ENCODE peak calls at places on chromosomes 4 and X, in five cellular contexts. C, Q, J, F and A are unnamed samples.

GRCh38 chr4:163606885-163607284 is 112.4 kb downstream of the TMA16 start:
- DNase-seq in C (no peak), J (no peak), Q (no peak), F (no peak), A (no peak)

GRCh38 chr4:110850461-110851447 is 227.9 kb upstream of the PITX2 start:
- DNase-seq in F (peak), C (peak), Q (no peak), J (no peak), A (no peak)

GRCh38 chr4:64736999-64737853 is 328.0 kb upstream of the TECRL start:
- DNase-seq in C (no peak), Q (no peak), F (no peak), J (no peak), A (no peak)

GRCh38 chrX:2423293-2423692 is 77.5 kb downstream of the DHRSX start:
- DNase-seq in C (no peak), J (no peak), Q (no peak), F (no peak), A (no peak)

GRCh38 chrX:108945883-108946523 is 209.6 kb upstream of the IRS4 start:
- DNase-seq in Q (no peak), J (no peak), C (no peak), F (no peak), A (no peak)

GRCh38 chrX:7711167-7711566 is 131.8 kb upstream of the VCX start:
- DNase-seq in J (no peak), Q (no peak), F (no peak), C (no peak), A (no peak)

GRCh38 chr4:52750819-52751348 is 341 bp downstream of the ERVMER34-1 start:
- DNase-seq in Q (peak), F (peak), C (peak), J (peak), A (no peak)

GRCh38 chrX:144709841-144710240 is 537.5 kb upstream of the SPANXN1 start:
- DNase-seq in F (no peak), C (no peak), J (no peak), Q (no peak), A (no peak)

DNA sequence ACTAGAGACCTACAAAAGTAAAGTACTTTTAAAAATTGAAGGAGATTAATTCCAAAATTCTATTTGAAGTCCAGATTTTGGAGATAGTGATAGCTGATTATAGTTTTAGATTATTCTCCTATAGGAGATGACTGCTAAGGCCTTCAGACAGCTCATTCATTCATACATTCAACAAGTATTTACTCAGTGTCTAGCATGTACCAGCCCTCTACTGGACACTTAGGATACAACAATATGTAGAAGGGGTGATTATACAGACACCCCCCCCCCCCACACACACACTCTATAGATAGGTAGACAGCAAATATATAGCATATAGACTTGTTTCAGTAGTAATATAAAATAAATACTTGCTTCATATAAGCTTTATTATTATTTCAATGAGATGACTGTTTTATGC is 60.4 kb upstream of the TAF9B start:
- DNase-seq in Q (no peak), C (no peak), F (no peak), J (no peak), A (no peak)
- TF ChIP-seq CTCF in Q (no peak), C (peak), F (no peak), J (peak), A (no peak)

GRCh38 chr4:156971623-156972369 is at the start of gene PDGFC:
- DNase-seq in Q (peak), C (peak), J (peak), F (peak), A (peak)

GRCh38 chr4:156971168-156971601 is 414 bp downstream of the PDGFC start:
- DNase-seq in C (peak), J (peak), Q (peak), F (peak), A (peak)

GRCh38 chr4:156972370-156972980 is 876 bp upstream of the PDGFC start:
- DNase-seq in Q (no peak), F (no peak), C (no peak), J (no peak), A (no peak)

GRCh38 chr4:156969136-156969535 is 2.5 kb downstream of the PDGFC start:
- DNase-seq in J (no peak), F (no peak), C (no peak), Q (no peak), A (no peak)

DNA sequence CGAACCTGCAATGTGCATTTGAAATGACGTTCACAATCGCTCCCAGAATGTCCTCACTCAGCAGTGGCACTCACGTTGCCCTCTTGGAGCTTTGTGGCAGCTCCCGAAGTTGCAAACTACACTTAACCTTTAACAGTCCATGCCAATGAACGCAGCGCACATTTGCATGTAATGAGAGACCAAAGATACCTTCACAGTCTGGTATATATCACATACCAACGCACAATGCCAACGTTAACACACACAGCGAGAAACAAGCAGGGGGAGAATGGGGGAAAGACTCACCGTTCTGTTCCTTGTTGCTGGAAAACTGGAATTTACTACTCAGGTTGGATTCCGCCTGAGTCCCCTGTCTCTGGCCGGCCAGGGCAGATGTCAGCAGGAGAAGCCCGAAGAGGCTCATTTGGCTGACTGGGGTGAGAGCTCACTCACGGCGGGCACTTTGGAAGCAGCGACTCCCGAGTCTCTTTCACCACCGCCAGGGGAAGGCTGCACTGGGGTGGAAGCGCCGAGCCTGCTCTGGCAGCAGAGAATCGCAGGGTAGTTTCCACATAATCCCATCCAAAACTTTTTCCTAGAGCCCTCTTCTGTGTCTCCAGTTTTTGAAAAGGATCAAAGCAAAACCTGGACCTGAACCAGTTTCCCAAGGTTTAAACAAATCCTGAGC is 965 bp downstream of the PDGFC start:
- DNase-seq in C (peak), F (peak), J (peak), Q (peak), A (peak)
- TF ChIP-seq CTCF in C (peak), F (no peak), J (no peak), Q (no peak), A (peak)

GRCh38 chrX:57528670-57529255 is 63.0 kb upstream of the ZXDB start:
- DNase-seq in C (peak), F (peak), Q (no peak), J (no peak), A (no peak)
- TF ChIP-seq CTCF in C (peak), F (no peak), Q (no peak), J (no peak), A (no peak)

DNA sequence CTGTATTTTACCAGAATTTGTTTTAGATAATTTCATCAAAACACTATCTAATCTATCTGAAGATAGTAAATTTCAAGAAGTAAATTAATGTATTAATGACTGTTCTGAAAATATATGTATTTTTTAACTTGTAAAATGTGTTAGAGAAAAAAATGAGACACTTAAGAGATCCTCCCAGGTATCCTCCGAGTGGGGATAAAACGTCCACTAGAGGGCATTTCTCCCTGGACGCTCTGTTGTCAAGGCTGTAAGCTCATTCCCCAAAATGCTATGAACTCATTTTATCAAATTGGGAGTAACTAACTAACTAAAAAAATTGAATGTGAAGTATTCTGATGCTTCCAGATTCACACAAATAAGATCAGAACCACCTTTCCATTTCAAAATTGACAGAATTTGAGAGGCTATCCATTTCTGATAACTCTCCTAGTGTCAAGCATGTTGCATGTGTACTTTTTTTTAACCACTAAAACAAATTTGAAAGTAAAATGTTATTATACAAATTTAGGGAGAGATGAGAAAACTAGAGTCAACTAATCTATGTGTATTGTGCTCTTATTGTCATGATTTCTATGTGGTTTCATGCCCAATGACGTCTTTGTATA is 337.3 kb upstream of the HS3ST1 start:
- DNase-seq in J (peak), Q (no peak), C (peak), F (peak), A (no peak)
- TF ChIP-seq CTCF in J (peak), Q (peak), C (peak), F (peak), A (peak)

DNA sequence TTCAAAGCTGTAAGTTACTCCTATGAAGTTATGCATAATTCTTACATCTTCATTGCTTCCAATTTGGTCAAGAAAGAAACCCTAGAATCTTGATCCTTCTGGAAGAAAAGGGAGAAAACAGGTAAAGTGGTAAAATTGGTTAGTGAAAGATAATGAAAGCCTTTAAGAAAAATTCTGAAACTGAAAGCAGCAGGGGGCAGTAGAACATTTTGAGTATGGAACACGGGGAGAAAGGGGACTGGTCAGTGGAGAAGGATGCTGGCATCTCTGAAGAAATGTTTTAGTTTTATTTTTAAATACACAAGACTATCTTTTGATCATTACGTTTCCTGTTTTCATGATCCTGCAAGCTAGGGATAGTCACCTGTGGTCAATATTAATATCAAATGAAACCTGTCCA is 54.3 kb downstream of the SLIT2 start:
- DNase-seq in J (no peak), F (no peak), Q (no peak), C (no peak), A (no peak)
- TF ChIP-seq CTCF in J (no peak), F (no peak), Q (no peak), C (no peak), A (peak)

DNA sequence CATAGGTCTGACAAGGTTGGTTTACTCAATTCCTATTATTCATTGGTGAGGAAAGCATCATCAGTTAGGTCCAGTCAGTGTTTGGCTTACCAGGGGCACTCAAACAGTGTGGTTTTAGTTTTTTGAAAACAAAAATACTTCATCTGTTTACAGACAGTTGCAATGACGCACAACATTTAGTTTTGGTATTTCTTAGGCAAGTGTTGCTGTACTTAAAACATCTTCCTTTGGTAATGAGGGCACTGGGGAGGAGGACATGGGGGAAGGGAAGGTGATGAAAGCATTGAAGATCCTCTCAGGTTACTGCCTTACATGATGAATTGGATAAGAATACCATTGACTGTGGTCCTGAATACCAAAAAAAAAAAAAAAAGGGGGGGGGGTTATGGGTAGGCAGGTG is 93.7 kb upstream of the MAOA start:
- DNase-seq in C (no peak), Q (no peak), J (no peak), F (no peak), A (no peak)
- TF ChIP-seq CTCF in C (no peak), Q (no peak), J (no peak), F (no peak), A (no peak)

GRCh38 chrX:57573754-57574153 is 18.1 kb upstream of the ZXDB start:
- DNase-seq in C (no peak), J (no peak), F (no peak), Q (no peak), A (no peak)
- TF ChIP-seq CTCF in C (peak), J (peak), F (no peak), Q (no peak), A (no peak)

GRCh38 chr4:180557348-180557747 is 1685.9 kb upstream of the TENM3 start:
- DNase-seq in C (no peak), Q (no peak), J (no peak), F (no peak), A (no peak)
- TF ChIP-seq CTCF in C (peak), Q (no peak), J (peak), F (peak), A (no peak)

GRCh38 chr4:138984647-138985046 is 30.9 kb upstream of the NOCT start:
- DNase-seq in C (no peak), J (no peak), F (no peak), Q (no peak), A (no peak)

GRCh38 chr4:138982754-138983153 is 32.8 kb upstream of the NOCT start:
- DNase-seq in J (no peak), F (no peak), C (peak), Q (no peak), A (no peak)

GRCh38 chr4:138983690-138984089 is 31.9 kb upstream of the NOCT start:
- DNase-seq in Q (no peak), J (no peak), C (peak), F (no peak), A (no peak)

GRCh38 chr4:138979742-138980141 is 35.8 kb upstream of the NOCT start:
- DNase-seq in F (no peak), Q (no peak), J (no peak), C (no peak), A (no peak)

DNA sequence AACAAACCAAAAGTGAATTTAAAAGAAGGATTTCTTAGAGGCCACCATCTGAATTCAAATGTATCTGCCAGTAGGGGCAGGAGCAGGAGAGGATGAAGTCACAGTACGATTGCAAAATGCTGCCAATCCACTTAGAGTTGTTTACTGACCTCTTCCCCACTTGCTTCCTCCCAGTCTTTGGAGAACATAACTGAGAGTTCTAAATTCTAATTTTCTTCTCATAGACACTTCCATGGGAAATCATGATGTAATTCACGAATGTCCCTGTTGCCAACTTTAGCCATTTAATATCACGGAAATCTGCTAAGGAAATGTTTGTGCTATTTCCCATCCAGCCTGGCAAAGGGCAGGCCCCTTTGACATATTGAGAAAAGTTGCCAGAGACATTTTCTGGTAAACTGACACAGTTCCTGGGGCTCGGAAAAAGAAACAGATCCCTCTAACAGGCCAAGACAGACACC is 33.6 kb upstream of the NOCT start:
- DNase-seq in C (peak), F (no peak), J (peak), Q (no peak), A (no peak)
- TF ChIP-seq CTCF in C (peak), F (no peak), J (no peak), Q (peak), A (peak)